ENCODE peak calls at places on chromosomes 7 and 10, in seven cellular contexts. B is body of pancreas, R is adrenal gland, A is tibial nerve, J is stomach, O is NB4, N is ovary. T is an unnamed sample.

GRCh38 chr7:107277331-107277730 is 108.5 kb downstream of the HBP1 start:
- DNase-seq in B (no peak), R (no peak), A (no peak), J (no peak), O (no peak), N (no peak), T (no peak)

GRCh38 chr7:25512051-25512450 is 283.8 kb upstream of the NPVF start:
- DNase-seq in B (no peak), R (no peak), A (no peak), J (no peak), O (no peak), N (no peak), T (no peak)

GRCh38 chr10:5582736-5583135 is 58.0 kb downstream of the CALML3 start:
- DNase-seq in B (no peak), R (no peak), A (no peak), J (no peak), O (no peak), N (no peak), T (no peak)

GRCh38 chr10:31242902-31243301 is 76.1 kb upstream of the ZEB1 start:
- DNase-seq in B (no peak), R (peak), A (no peak), J (no peak), O (peak), N (no peak), T (peak)

GRCh38 chr7:130695840-130696239 is 9.5 kb upstream of the TSGA13 start:
- DNase-seq in B (no peak), R (no peak), A (no peak), J (no peak), O (peak), N (no peak), T (peak)

GRCh38 chr10:101260764-101261341 is 31.6 kb upstream of the LBX1 start:
- DNase-seq in B (no peak), R (no peak), A (no peak), J (no peak), O (no peak), N (no peak), T (no peak)

GRCh38 chr7:106236065-106236464 is 48.7 kb downstream of the NAMPT start:
- DNase-seq in B (no peak), R (no peak), A (no peak), J (no peak), O (no peak), N (no peak), T (no peak)

GRCh38 chr7:120733143-120733542 is 124.8 kb downstream of the TSPAN12 start:
- DNase-seq in B (no peak), R (no peak), A (no peak), J (no peak), O (no peak), N (no peak), T (no peak)

GRCh38 chr10:126481181-126481580 is 92.9 kb upstream of the ADAM12 start:
- DNase-seq in B (no peak), R (no peak), A (no peak), J (no peak), O (no peak), N (no peak), T (no peak)

GRCh38 chr10:17616403-17617030 is 657 bp downstream of the HACD1 start:
- DNase-seq in B (peak), R (peak), A (peak), J (peak), O (peak), N (peak), T (peak)

GRCh38 chr10:17023386-17024298 is 106.0 kb downstream of the CUBN start:
- DNase-seq in B (peak), R (peak), A (no peak), J (peak), O (peak), N (peak), T (peak)

GRCh38 chr10:21499580-21499909 is 25.9 kb downstream of the SKIDA1 start:
- DNase-seq in B (no peak), R (no peak), A (no peak), J (no peak), O (no peak), N (no peak), T (no peak)

GRCh38 chr10:51932530-51932929 is 233.1 kb upstream of the CSTF2T start:
- DNase-seq in B (no peak), R (no peak), A (no peak), J (no peak), O (no peak), N (no peak), T (no peak)

GRCh38 chr10:95308389-95309302 is 17.8 kb upstream of the PDLIM1 start:
- DNase-seq in B (peak), R (peak), A (peak), J (peak), O (peak), N (peak), T (no peak)

GRCh38 chr10:5499493-5499800 is at the start of gene CALML5:
- DNase-seq in B (no peak), R (no peak), A (no peak), J (no peak), O (no peak), N (no peak), T (no peak)

GRCh38 chr7:124246262-124246863 is 213.5 kb upstream of the TMEM229A start:
- DNase-seq in B (no peak), R (no peak), A (no peak), J (no peak), O (no peak), N (no peak), T (no peak)

DNA sequence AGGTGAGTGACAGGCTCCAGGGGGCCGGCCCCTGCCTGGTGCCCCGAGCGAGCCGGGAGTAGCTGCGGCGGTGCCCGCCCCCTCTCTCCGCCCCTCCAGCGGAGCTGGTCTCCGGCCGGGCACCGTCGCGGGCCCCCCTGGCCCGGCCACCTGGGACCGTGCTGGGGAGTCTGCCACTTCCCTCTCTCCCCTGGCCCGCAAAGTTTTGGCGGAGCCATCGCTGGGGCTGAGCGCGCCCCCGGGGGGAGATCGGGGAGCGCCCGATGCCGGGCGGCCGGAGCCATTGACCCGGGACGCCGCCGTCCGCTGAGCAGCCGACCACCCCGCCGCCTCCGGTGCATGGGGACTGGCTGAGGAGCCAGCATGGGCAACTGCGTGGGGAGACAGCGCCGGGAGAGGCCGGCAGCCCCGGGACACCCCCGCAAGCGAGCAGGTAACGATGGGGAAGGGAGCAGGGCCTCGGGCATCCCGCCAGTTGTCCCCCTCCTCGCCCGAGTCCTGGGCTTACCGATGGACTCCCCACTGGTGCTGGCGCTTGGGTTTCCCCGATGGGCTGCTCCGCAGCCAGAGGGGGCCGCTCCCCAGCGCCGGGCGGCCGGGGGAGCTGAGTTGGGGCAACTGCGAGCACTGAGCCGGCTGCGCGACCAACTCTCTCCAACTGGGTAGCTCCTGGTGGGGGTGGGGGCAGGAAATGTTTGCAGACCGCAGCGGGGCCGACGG is at the start of gene UBTD1:
- DNase-seq in B (peak), R (peak), A (peak), J (peak), O (peak), N (peak), T (peak)
- TF ChIP-seq POLR2A in B (peak), R (no peak), A (no peak), J (no peak), O (no peak), N (peak), T (no peak)

GRCh38 chr7:99784007-99784406 is at the start of gene CYP3A4:
- DNase-seq in B (peak), R (peak), A (no peak), J (no peak), O (no peak), N (no peak), T (no peak)
- TF ChIP-seq POLR2A in B (no peak), R (no peak), A (no peak), J (no peak), O (no peak), N (no peak), T (no peak)

GRCh38 chr7:33596694-33597093 is 308.6 kb upstream of the BMPER start:
- DNase-seq in B (no peak), R (no peak), A (no peak), J (no peak), O (no peak), N (no peak), T (no peak)

GRCh38 chr7:33601081-33601480 is 304.3 kb upstream of the BMPER start:
- DNase-seq in B (no peak), R (no peak), A (no peak), J (no peak), O (no peak), N (no peak), T (no peak)

GRCh38 chr7:33604015-33604414 is 301.3 kb upstream of the BMPER start:
- DNase-seq in B (no peak), R (no peak), A (no peak), J (no peak), O (no peak), N (no peak), T (no peak)

GRCh38 chr7:33597181-33597580 is 308.2 kb upstream of the BMPER start:
- DNase-seq in B (no peak), R (no peak), A (no peak), J (no peak), O (no peak), N (no peak), T (no peak)

DNA sequence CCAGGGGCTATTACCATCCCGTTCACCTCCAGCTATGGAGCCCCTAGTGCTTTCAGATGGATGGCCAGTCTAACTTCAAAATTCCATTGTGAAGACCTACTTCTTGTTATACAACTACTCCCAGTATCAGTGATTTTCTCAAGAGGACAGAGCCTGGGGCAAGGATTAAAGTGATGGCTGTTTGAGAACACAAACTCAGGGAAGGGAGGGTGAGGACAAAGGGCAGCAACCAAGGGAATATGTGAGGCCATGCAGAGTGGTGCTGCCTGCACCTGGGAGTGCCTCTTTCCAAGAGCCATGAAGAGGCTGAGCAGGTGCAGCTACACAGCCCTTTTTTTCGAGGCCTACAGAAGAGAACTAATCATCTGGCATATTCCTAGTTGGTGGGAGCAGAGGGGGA is 303.5 kb upstream of the BMPER start:
- DNase-seq in B (no peak), R (no peak), A (no peak), J (no peak), O (no peak), N (no peak), T (no peak)
- TF ChIP-seq POLR2A in B (no peak), R (no peak), A (no peak), J (no peak), O (no peak), N (no peak), T (no peak)

GRCh38 chr7:134927076-134927475 is 59.2 kb upstream of the AGBL3 start:
- DNase-seq in B (no peak), R (no peak), A (no peak), J (no peak), O (no peak), N (no peak), T (no peak)
- TF ChIP-seq POLR2A in B (no peak), R (no peak), A (no peak), J (no peak), O (no peak), N (no peak), T (no peak)

DNA sequence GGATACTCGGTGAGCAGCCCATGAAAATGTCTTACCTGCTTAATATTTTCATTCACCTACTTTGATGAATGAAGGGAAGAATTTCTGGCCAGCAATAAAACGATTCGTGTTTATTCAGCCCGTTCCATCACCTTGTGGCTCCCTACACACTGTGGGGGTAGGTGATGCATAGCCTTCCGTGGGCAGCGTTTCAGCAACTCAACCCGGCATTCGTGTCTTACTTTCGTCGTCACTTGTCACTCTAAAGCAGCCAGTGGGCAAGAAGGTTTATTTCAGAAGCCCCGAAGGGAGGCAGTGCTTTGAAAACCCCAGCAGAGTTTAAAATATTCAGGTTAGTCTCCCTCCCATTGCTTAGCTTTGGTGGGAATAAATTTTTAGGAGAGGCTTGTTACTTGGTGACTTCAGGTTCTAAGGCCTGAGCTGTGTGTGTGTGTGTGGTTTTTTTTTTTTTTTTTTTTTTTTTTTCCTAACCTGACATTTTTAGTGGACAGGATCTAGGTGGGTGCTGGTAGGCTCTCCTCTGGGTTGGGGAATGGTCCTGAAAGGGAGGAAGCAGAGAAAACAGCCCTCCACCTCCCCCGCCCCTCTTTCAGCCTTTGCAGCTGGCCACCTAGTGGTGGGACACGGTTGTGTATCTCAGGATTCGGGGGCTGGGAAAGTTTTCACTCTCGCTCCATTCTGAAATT is 1.8 kb downstream of the GRK5 start:
- DNase-seq in B (peak), R (peak), A (peak), J (peak), O (peak), N (peak), T (peak)
- TF ChIP-seq POLR2A in B (no peak), R (no peak), A (no peak), J (no peak), O (no peak), N (peak), T (no peak)

GRCh38 chr10:3393958-3394357 is 221.4 kb upstream of the PITRM1 start:
- DNase-seq in B (no peak), R (no peak), A (no peak), J (no peak), O (no peak), N (no peak), T (no peak)
- TF ChIP-seq POLR2A in B (no peak), R (no peak), A (no peak), J (no peak), O (no peak), N (no peak), T (no peak)

GRCh38 chr7:151232272-151233110 is at the start of gene CHPF2:
- DNase-seq in B (peak), R (peak), A (peak), J (peak), O (peak), N (peak), T (peak)
- TF ChIP-seq POLR2A in B (peak), R (peak), A (peak), J (peak), O (peak), N (peak), T (peak)

DNA sequence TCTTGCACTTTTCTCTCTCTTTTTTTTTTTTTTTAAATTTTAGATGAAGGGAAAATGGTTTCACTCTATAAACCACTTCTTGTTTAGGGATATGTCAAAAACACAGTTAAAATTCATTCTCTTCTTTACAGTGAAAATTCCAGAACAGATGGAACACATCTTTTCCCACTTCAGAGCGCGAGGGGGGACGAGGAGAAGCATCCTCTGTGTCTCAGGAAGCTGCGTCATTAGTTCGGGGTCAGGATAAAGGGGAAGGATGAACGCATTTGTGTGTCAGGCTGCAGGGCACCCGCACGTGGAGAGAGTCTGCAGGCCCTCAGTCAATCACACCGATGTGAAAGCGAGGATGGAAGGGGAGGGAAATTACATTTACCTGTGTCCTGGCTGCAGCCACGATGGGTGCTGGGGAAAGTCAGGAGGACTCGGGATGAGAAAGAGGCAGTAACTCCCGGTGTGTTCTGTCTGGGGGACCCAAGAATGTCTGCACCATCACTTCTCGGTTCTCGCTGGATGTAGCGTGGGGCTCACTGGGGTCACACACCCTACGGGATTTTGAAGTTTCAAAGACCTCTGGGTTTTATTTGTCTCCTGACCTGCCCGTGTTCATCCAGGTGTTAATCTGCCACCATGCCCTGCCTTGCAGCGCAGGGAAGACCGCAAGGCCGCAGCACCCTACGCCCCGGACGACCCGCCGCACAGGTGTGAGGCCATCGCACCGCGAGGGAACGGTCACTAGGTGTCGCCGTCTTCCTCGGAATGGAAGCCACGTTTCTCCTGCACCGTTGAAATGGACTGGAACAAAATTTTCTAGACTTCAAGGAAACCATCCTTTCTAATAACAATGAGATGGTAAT is 66.7 kb upstream of the PITRM1 start:
- DNase-seq in B (peak), R (peak), A (peak), J (peak), O (peak), N (peak), T (peak)
- TF ChIP-seq POLR2A in B (no peak), R (no peak), A (no peak), J (no peak), O (no peak), N (peak), T (no peak)

T was measured in erythroblast.